ENCODE peak calls at places on chromosomes 11 and 22, in five cellular contexts. Y is type B pancreatic cell, W is mesothelial cell of epicardium, U is left ventricle myocardium inferior, S is cardiac muscle cell. H is an unnamed sample.

GRCh38 chr22:46869848-46870441 is 107.5 kb downstream of the TBC1D22A start:
- DNase-seq in U (no peak), W (no peak), Y (no peak), S (no peak), H (no peak)

GRCh38 chr11:35232961-35233360 is 94.0 kb downstream of the CD44 start:
- DNase-seq in U (no peak), W (no peak), Y (no peak), S (no peak), H (no peak)

GRCh38 chr11:65708451-65708850 is 3.6 kb upstream of the KAT5 start:
- DNase-seq in W (no peak), U (no peak), Y (no peak), S (no peak), H (no peak)

GRCh38 chr11:3947084-3947483 is 91.6 kb downstream of the STIM1 start:
- DNase-seq in W (no peak), S (peak), U (no peak), Y (no peak), H (no peak)

GRCh38 chr22:47277511-47277910 is 515.1 kb downstream of the TBC1D22A start:
- DNase-seq in W (no peak), U (no peak), Y (no peak), S (no peak), H (no peak)

GRCh38 chr11:133081020-133081419 is 451.3 kb downstream of the OPCML start:
- DNase-seq in S (no peak), U (no peak), Y (no peak), W (no peak), H (no peak)

GRCh38 chr11:14118047-14118446 is 155.5 kb downstream of the SPON1 start:
- DNase-seq in W (no peak), S (no peak), Y (no peak), U (no peak), H (no peak)

GRCh38 chr11:13343931-13344717 is 66.5 kb downstream of the BMAL1 start:
- DNase-seq in W (peak), U (no peak), S (peak), Y (no peak), H (peak)

GRCh38 chr11:96464695-96465307 is 75.0 kb downstream of the JRKL start:
- DNase-seq in S (peak), U (no peak), W (no peak), Y (no peak), H (no peak)

GRCh38 chr11:94574193-94574961 is 7.2 kb downstream of the PIWIL4 start:
- DNase-seq in W (no peak), S (peak), Y (no peak), U (no peak), H (no peak)

DNA sequence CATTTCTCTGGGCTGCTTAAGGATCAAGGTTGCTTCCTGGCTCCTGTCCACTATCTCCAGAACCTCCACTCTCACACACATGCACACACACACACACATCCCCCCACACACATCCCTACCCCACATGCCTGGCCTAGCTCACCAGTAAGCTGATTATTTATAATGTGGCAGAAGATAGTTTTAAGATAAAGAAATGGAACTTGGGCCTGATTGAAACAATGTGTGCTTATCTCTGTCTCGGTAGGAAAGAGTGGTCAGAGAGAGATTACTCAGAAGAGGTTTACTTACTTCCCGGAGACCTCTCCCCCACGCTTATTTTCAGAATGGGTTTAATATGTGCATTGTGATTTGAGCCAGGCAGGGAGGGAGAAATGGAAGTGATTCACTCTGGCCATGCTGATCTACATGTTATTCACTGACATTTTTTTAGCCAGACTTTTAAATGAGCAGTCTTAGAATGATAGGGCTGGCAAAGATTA is 422.4 kb downstream of the TENM4 start:
- DNase-seq in U (no peak), W (no peak), S (peak), Y (no peak), H (no peak)
- TF ChIP-seq CTCF in U (no peak), W (no peak), S (no peak), Y (no peak), H (no peak)

GRCh38 chr11:126303623-126304456 is at the start of gene DCPS:
- DNase-seq in S (peak), Y (peak), U (peak), W (peak), H (peak)
- TF ChIP-seq CTCF in S (no peak), Y (peak), U (no peak), W (no peak), H (no peak)

DNA sequence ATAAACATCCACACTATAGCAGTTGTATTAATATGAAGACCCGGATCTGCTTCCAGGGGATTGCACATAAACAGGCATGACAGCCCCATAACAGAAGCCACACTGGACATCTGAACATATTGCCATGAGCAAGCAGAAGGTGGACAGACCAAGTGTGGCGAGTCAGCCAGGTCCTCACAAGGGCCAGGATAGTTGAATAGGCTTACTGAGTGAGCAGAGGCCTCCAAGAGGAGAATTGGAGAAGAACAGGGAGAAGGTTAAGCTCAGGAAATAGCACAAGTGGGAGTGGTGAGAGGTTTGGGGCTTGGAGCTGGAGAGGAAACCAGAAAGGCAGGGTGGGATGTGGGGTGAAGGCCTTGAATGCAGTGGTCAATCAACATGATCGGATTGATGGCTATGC is 10.8 kb downstream of the SLC35C1 start:
- DNase-seq in Y (no peak), W (no peak), S (peak), U (no peak), H (no peak)
- TF ChIP-seq CTCF in Y (no peak), W (no peak), S (no peak), U (no peak), H (no peak)

DNA sequence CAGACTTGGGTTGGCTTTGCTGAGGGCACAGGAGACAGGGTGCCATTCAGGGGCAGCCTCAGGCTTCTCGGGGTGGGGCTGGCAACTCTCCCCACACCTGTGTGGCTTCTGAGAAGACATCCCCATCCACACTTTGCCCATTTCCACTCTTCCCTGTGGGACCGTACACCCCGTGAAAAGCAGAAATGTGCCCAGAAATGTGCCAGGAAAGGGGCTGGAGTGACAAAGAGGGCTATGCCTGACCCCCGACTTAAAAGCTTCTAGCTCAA is 50.6 kb downstream of the SGSM3 start:
- DNase-seq in S (no peak), W (no peak), U (peak), Y (no peak), H (no peak)
- TF ChIP-seq CTCF in S (no peak), W (no peak), U (no peak), Y (no peak), H (no peak)

DNA sequence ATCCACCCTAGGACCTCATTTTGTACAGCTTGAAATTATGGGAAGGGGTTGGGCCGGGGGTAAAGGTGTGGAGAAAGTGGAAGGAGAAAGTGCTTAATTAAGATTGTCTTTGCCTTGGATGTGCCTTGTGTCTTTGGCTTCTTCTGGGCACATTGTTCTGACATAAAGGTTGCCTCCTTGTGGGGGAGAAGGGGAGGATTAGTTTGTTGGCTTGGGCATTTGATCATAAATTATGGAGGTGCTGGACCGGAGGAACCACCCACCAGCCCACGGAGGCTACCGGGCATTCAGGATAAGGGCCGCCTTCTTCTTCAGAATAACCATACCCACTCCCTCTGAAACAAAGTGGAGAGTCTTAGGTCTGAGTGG is 1.3 kb downstream of the PAFAH1B2 start:
- DNase-seq in W (no peak), U (no peak), Y (no peak), S (peak), H (no peak)
- TF ChIP-seq CTCF in W (no peak), U (peak), Y (peak), S (peak), H (peak)

GRCh38 chr11:67044496-67044895 is 12.2 kb upstream of the RHOD start:
- DNase-seq in U (no peak), S (no peak), W (no peak), Y (no peak), H (no peak)
- TF ChIP-seq CTCF in U (no peak), S (no peak), W (no peak), Y (no peak), H (no peak)